ENCODE peak calls at places on chromosomes 2 and 18, in five cellular contexts. E is HCT116, A is HL-60, D is GM23338, G is SK-N-SH. Y is an unnamed sample.

GRCh38 chr2:62964050-62964449 is 86.6 kb upstream of the OTX1 start:
- DNase-seq in G (no peak), D (no peak), E (no peak), A (no peak), Y (no peak)

GRCh38 chr2:73922681-73923080 is 4.0 kb upstream of the DGUOK start:
- DNase-seq in G (no peak), D (no peak), E (no peak), A (no peak), Y (no peak)

GRCh38 chr2:232534940-232535735 is 4.4 kb upstream of the CHRNG start:
- DNase-seq in G (no peak), D (no peak), A (no peak), E (no peak), Y (no peak)

GRCh38 chr18:57352271-57352701 is at the start of gene ST8SIA3:
- DNase-seq in E (no peak), A (no peak), G (peak; percentile 80), D (peak; percentile 54), Y (no peak)

GRCh38 chr2:121124330-121124729 is 160.7 kb downstream of the TFCP2L1 start:
- DNase-seq in G (no peak), D (no peak), E (no peak), A (no peak), Y (no peak)

GRCh38 chr18:24831091-24831490 is 370.7 kb downstream of the HRH4 start:
- DNase-seq in E (no peak), D (no peak), A (no peak), G (no peak), Y (no peak)

GRCh38 chr18:64103979-64104378 is 44.9 kb downstream of the LINC00305 start:
- DNase-seq in E (no peak), G (no peak), D (peak; percentile 66), A (no peak), Y (no peak)

GRCh38 chr2:58484201-58484600 is 243.1 kb upstream of the FANCL start:
- DNase-seq in G (no peak), A (no peak), E (no peak), D (no peak), Y (no peak)

GRCh38 chr2:217049931-217050330 is 190.1 kb upstream of the TNP1 start:
- DNase-seq in E (no peak), A (no peak), G (no peak), D (no peak), Y (no peak)

GRCh38 chr2:155157065-155157464 is 458.6 kb downstream of the KCNJ3 start:
- DNase-seq in D (no peak), G (no peak), E (no peak), A (no peak), Y (no peak)

GRCh38 chr2:113105047-113105446 is 22.4 kb upstream of the IL1RN start:
- DNase-seq in E (no peak), G (no peak), D (no peak), A (no peak), Y (peak; percentile 36)

GRCh38 chr2:12787891-12788783 is 71.4 kb downstream of the TRIB2 start:
- DNase-seq in G (no peak), A (no peak), E (no peak), D (no peak), Y (no peak)

GRCh38 chr2:10452956-10453885 is 5.1 kb upstream of the ODC1 start:
- DNase-seq in G (peak; percentile 33), A (no peak), E (no peak), D (no peak), Y (no peak)

GRCh38 chr2:239211391-239212094 is 189.3 kb downstream of the HDAC4 start:
- DNase-seq in D (no peak), E (no peak), A (no peak), G (no peak), Y (no peak)

GRCh38 chr2:12284487-12284886 is 432.2 kb upstream of the TRIB2 start:
- DNase-seq in A (no peak), D (no peak), G (no peak), E (no peak), Y (no peak)

GRCh38 chr2:215186021-215186420 is 47.6 kb upstream of the ABCA12 start:
- DNase-seq in E (no peak), D (no peak), A (no peak), G (no peak), Y (no peak)

GRCh38 chr18:51030537-51031258 is 685 bp downstream of the SMAD4 start:
- DNase-seq in A (peak; percentile 67), E (no peak), G (peak; percentile 90), D (peak; percentile 71), Y (peak; percentile 31)

GRCh38 chr18:67875936-67876335 is 359.4 kb upstream of the DSEL start:
- DNase-seq in A (no peak), G (no peak), E (no peak), D (no peak), Y (no peak)

GRCh38 chr2:181258761-181259160 is 198.4 kb upstream of the ITGA4 start:
- DNase-seq in A (no peak), D (no peak), G (no peak), E (no peak), Y (no peak)

GRCh38 chr2:187150667-187151066 is 297.4 kb downstream of the CALCRL start:
- DNase-seq in E (no peak), D (no peak), G (no peak), A (no peak), Y (no peak)

GRCh38 chr2:232372231-232373208 is 6.0 kb upstream of the ALPP start:
- DNase-seq in D (no peak), A (peak; percentile 53), G (peak; percentile 2), E (no peak), Y (no peak)

GRCh38 chr2:118255771-118256372 is 167.6 kb downstream of the INSIG2 start:
- DNase-seq in A (no peak), G (no peak), D (peak; percentile 48), E (no peak), Y (no peak)

GRCh38 chr18:58867281-58867961 is 2.7 kb downstream of the ZNF532 start:
- DNase-seq in E (no peak), A (no peak), G (no peak), D (peak; percentile 86), Y (no peak)

GRCh38 chr2:65550246-65550645 is 117.8 kb upstream of the SPRED2 start:
- DNase-seq in D (no peak), A (no peak), E (no peak), G (no peak), Y (no peak)

GRCh38 chr2:133486706-133487305 is 81.5 kb downstream of the NCKAP5 start:
- DNase-seq in G (no peak), E (no peak), A (no peak), D (no peak), Y (no peak)

GRCh38 chr2:117557626-117558025 is 256.9 kb upstream of the DDX18 start:
- DNase-seq in G (no peak), A (peak; percentile 7), E (no peak), D (no peak), Y (no peak)

GRCh38 chr2:64952896-64953482 is 36.2 kb upstream of the SLC1A4 start:
- DNase-seq in D (no peak), A (no peak), E (no peak), G (no peak), Y (peak; percentile 51)

GRCh38 chr2:152762202-152762601 is 43.8 kb downstream of the ARL6IP6 start:
- DNase-seq in A (no peak), E (no peak), G (no peak), D (no peak), Y (no peak)
- TF ChIP-seq REST in A (no peak), E (no peak), G (no peak), D (no peak), Y (no peak)

GRCh38 chr2:108193251-108193650 is 46.5 kb upstream of the SULT1C3 start:
- DNase-seq in G (no peak), A (no peak), D (no peak), E (no peak), Y (peak; percentile 68)
- H3K4me3 ChIP-seq in G (no peak overlapping the region), A (no peak overlapping the region), D (no peak overlapping the region), E (no peak overlapping the region), Y (no peak overlapping the region)

DNA sequence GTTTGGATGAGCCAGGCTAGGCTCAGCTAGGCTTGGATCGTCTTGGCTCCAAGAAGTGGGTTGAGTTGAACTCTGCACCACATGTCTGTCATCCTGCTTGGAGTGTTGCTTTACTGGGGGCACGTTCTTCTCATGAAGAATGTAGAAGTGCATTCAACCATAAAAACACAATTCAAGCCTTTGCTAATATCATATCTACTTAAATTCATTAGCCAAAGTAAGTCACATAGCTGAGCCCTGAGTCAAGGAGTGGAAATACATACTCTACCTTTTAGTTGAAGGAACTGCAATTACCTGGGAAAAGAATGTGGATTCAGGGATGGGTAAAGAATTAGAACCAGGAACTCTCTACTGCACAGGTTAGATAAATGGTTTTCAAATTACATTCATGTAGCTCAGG is 360.4 kb upstream of the KCNH7 start:
- DNase-seq in G (no peak), E (no peak), D (no peak), A (no peak), Y (no peak)
- TF ChIP-seq REST in G (no peak), E (no peak), D (no peak), A (no peak), Y (no peak)

DNA sequence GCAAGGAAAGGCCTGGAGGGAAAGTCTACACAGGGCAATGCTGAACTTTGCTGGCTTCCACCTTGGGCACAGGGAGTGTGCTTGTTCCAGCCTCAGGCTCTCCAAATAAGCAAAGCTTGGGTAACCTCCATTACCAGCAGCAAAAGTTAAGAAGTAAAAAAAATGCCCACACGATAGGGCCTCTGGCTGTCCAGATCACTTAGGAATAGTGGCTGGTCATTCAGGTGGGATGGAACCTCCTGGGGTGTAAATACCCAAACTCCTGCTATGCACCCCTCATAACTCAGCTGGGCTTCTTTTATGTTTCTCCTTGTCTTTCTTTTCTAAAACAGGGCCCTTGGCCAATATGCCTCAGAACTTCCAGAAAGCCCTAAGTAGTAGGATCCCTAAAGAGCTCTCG is 1.8 kb upstream of the OSR1 start:
- DNase-seq in G (no peak), E (no peak), A (no peak), D (no peak), Y (no peak)
- H3K4me3 ChIP-seq in G (no peak overlapping the region), E (no peak overlapping the region), A (no peak overlapping the region), D (no peak overlapping the region), Y (no peak overlapping the region)

DNA sequence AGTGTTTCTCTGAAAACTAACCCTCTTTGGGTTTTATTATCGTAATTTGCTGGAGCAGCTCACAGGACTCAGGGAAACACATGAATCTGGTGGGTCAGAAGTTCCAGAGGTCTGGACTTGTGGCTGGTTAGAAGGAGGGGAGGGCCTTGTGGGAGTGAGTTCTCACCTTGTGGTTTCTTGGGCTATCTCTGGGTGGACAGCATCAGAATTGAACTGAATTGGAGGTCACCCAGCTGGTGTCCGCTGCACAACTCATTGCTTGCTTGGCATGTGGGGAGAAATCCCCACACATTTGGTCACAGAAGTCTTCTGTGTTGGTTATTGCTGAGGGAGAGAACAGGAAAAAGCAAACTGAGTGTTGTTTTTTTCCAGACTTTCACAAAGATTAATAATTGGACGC is 27.5 kb downstream of the ZNF892 start:
- DNase-seq in A (no peak), G (no peak), E (no peak), D (no peak), Y (no peak)
- TF ChIP-seq REST in A (no peak), G (no peak), E (no peak), D (no peak), Y (no peak)

GRCh38 chr2:222568866-222569265 is 87.0 kb downstream of the FARSB start:
- DNase-seq in E (no peak), A (no peak), G (no peak), D (peak; percentile 32), Y (no peak)
- H3K4me3 ChIP-seq in E (no peak overlapping the region), A (no peak overlapping the region), G (no peak overlapping the region), D (no peak overlapping the region), Y (no peak overlapping the region)

GRCh38 chr2:168639501-168639900 is 162.9 kb upstream of the NOSTRIN start:
- DNase-seq in D (peak; percentile 63), G (no peak), E (no peak), A (no peak), Y (no peak)
- TF ChIP-seq REST in D (no peak), G (no peak), E (no peak), A (no peak), Y (no peak)

GRCh38 chr2:218501665-218502064 is 66.5 kb downstream of the USP37 start:
- DNase-seq in E (no peak), D (peak; percentile 73), G (no peak), A (no peak), Y (no peak)
- H3K4me3 ChIP-seq in E (no peak overlapping the region), D (no peak overlapping the region), G (no peak overlapping the region), A (no peak overlapping the region), Y (no peak overlapping the region)

Y was measured in A549.